ENCODE peak calls at places on chromosomes 4 and X, in seven cellular contexts. One of them, this sample, is unnamed.

GRCh38 chr4:100679926-100680325 is 162.1 kb upstream of the EMCN start:
- DNase-seq in AG04450: no peak
- DNase-seq in heart right ventricle: no peak
- DNase-seq in GM13976: no peak
- DNase-seq in GM12878: no peak
- DNase-seq in tibial nerve: no peak
- DNase-seq in HFF-Myc: no peak
- DNase-seq in this sample: no peak

GRCh38 chr4:1618438-1618837 is 65.7 kb downstream of the FAM53A start:
- DNase-seq in AG04450: no peak
- DNase-seq in HFF-Myc: no peak
- DNase-seq in tibial nerve: no peak
- DNase-seq in GM13976: no peak
- DNase-seq in GM12878: no peak
- DNase-seq in heart right ventricle: no peak
- DNase-seq in this sample: no peak

GRCh38 chr4:151034829-151035228 is 19.7 kb upstream of the LRBA start:
- DNase-seq in HFF-Myc: no peak
- DNase-seq in AG04450: no peak
- DNase-seq in GM13976: no peak
- DNase-seq in heart right ventricle: no peak
- DNase-seq in tibial nerve: no peak
- DNase-seq in GM12878: no peak
- DNase-seq in this sample: no peak

GRCh38 chrX:154446430-154446829 is 2.5 kb downstream of the FAM50A start:
- DNase-seq in GM12878: no peak
- DNase-seq in GM13976: no peak
- DNase-seq in HFF-Myc: no peak
- DNase-seq in AG04450: no peak
- DNase-seq in tibial nerve: no peak
- DNase-seq in heart right ventricle: no peak
- DNase-seq in this sample: no peak

GRCh38 chr4:72538006-72538405 is 31.0 kb downstream of the ADAMTS3 start:
- DNase-seq in HFF-Myc: no peak
- DNase-seq in GM12878: no peak
- DNase-seq in AG04450: no peak
- DNase-seq in tibial nerve: no peak
- DNase-seq in GM13976: no peak
- DNase-seq in heart right ventricle: no peak
- DNase-seq in this sample: no peak

GRCh38 chr4:82666970-82667665 is 105.3 kb upstream of the TMEM150C start:
- DNase-seq in GM12878: no peak
- DNase-seq in HFF-Myc: no peak
- DNase-seq in tibial nerve: no peak
- DNase-seq in heart right ventricle: no peak
- DNase-seq in AG04450: no peak
- DNase-seq in GM13976: no peak
- DNase-seq in this sample: no peak

GRCh38 chrX:69211701-69212100 is 46.4 kb upstream of the PJA1 start:
- DNase-seq in heart right ventricle: no peak
- DNase-seq in AG04450: no peak
- DNase-seq in HFF-Myc: no peak
- DNase-seq in tibial nerve: no peak
- DNase-seq in GM12878: no peak
- DNase-seq in GM13976: no peak
- DNase-seq in this sample: no peak

GRCh38 chr4:187357861-187358260 is 634.2 kb upstream of the FAT1 start:
- DNase-seq in tibial nerve: no peak
- DNase-seq in HFF-Myc: no peak
- DNase-seq in heart right ventricle: no peak
- DNase-seq in GM12878: no peak
- DNase-seq in AG04450: no peak
- DNase-seq in GM13976: no peak
- DNase-seq in this sample: no peak

GRCh38 chr4:85842540-85842939 is 367.6 kb downstream of the ARHGAP24 start:
- DNase-seq in heart right ventricle: peak
- DNase-seq in GM13976: no peak
- DNase-seq in GM12878: no peak
- DNase-seq in tibial nerve: peak
- DNase-seq in HFF-Myc: no peak
- DNase-seq in AG04450: no peak
- DNase-seq in this sample: no peak

GRCh38 chrX:107207089-107207488 is 678 bp downstream of the DNAAF6 start:
- DNase-seq in AG04450: no peak
- DNase-seq in heart right ventricle: no peak
- DNase-seq in GM12878: no peak
- DNase-seq in HFF-Myc: no peak
- DNase-seq in tibial nerve: no peak
- DNase-seq in GM13976: peak
- DNase-seq in this sample: no peak

DNA sequence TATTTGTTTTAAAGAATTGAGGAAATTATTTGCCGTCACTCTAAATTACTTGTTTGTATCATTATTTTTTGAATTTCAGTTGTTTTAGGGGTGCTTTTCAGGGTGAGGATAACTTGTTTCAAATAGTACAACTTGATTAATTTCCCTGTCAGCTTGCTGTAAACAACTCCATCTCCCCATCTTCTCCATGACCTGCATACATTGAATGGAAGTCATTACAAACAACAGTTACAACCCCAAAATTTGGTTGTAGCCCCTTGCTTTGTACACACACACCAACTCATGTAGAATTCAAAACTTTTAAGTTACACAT is 1.4 kb downstream of the MTHFD2L start:
- DNase-seq in heart right ventricle: no peak
- DNase-seq in GM13976: no peak
- DNase-seq in HFF-Myc: no peak
- DNase-seq in AG04450: no peak
- DNase-seq in GM12878: no peak
- DNase-seq in tibial nerve: no peak
- DNase-seq in this sample: no peak
- TF ChIP-seq CTCF in heart right ventricle: no peak
- TF ChIP-seq CTCF in GM13976: no peak
- TF ChIP-seq CTCF in HFF-Myc: no peak
- TF ChIP-seq CTCF in AG04450: no peak
- TF ChIP-seq CTCF in GM12878: no peak
- TF ChIP-seq CTCF in tibial nerve: no peak
- TF ChIP-seq CTCF in this sample: no peak

DNA sequence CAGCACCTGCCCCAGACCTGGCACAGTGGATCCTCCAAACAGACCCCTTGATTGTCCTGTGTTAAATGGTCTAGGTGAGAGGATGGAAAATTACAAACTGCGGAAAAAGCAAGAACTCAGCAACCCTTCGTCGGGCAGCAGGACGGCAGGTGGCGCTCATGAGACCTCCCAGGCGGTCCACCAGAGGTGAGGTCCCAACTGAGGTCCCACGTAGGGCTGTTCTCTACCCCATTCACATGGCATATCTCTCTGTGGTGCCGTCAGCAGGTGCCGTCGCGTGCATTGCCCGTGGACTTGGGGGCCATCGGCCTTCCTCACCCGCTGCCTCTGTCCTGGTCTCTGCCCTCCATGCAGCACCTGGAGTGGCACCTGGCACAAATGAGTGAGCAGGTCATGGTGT is 88.2 kb downstream of the CRMP1 start:
- DNase-seq in AG04450: no peak
- DNase-seq in GM13976: no peak
- DNase-seq in heart right ventricle: no peak
- DNase-seq in GM12878: no peak
- DNase-seq in HFF-Myc: no peak
- DNase-seq in tibial nerve: no peak
- DNase-seq in this sample: no peak
- TF ChIP-seq CTCF in AG04450: peak
- TF ChIP-seq CTCF in GM13976: no peak
- TF ChIP-seq CTCF in heart right ventricle: no peak
- TF ChIP-seq CTCF in GM12878: peak
- TF ChIP-seq CTCF in HFF-Myc: no peak
- TF ChIP-seq CTCF in tibial nerve: no peak
- TF ChIP-seq CTCF in this sample: no peak

DNA sequence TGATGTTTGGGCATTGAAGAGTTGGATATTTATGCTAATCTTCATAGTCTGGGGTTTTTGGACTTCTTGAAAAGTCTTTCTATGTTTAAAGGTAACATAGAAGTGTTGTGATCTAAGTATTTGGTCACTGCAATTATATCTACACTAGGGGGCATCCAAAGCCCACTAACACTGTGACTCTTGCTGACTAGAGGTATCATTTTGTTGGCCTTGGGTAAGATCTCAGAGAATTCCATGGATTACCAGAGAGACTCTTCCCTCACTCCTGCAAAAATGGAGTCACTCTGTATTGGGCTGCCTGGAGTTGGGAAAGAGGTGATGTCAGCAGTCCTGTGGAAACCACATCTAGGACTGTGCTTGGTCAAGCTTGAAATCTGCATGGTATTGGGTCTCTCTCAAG is 1077.6 kb downstream of the FAM133A start:
- DNase-seq in tibial nerve: no peak
- DNase-seq in AG04450: no peak
- DNase-seq in HFF-Myc: no peak
- DNase-seq in GM13976: no peak
- DNase-seq in GM12878: no peak
- DNase-seq in heart right ventricle: no peak
- DNase-seq in this sample: no peak
- TF ChIP-seq CTCF in tibial nerve: no peak
- TF ChIP-seq CTCF in AG04450: no peak
- TF ChIP-seq CTCF in HFF-Myc: no peak
- TF ChIP-seq CTCF in GM13976: no peak
- TF ChIP-seq CTCF in GM12878: no peak
- TF ChIP-seq CTCF in heart right ventricle: no peak
- TF ChIP-seq CTCF in this sample: no peak

GRCh38 chrX:104342065-104342464 is 87.3 kb upstream of the ESX1 start:
- DNase-seq in GM12878: no peak
- DNase-seq in AG04450: no peak
- DNase-seq in tibial nerve: no peak
- DNase-seq in GM13976: no peak
- DNase-seq in heart right ventricle: no peak
- DNase-seq in HFF-Myc: no peak
- DNase-seq in this sample: no peak

GRCh38 chrX:104347860-104348259 is 93.1 kb upstream of the ESX1 start:
- DNase-seq in AG04450: no peak
- DNase-seq in GM12878: no peak
- DNase-seq in GM13976: no peak
- DNase-seq in heart right ventricle: no peak
- DNase-seq in tibial nerve: no peak
- DNase-seq in HFF-Myc: no peak
- DNase-seq in this sample: peak

GRCh38 chrX:104343408-104344129 is 88.8 kb upstream of the ESX1 start:
- DNase-seq in GM12878: peak
- DNase-seq in tibial nerve: peak
- DNase-seq in heart right ventricle: peak
- DNase-seq in GM13976: no peak
- DNase-seq in AG04450: no peak
- DNase-seq in HFF-Myc: peak
- DNase-seq in this sample: peak
- TF ChIP-seq CTCF in GM12878: peak
- TF ChIP-seq CTCF in tibial nerve: no peak
- TF ChIP-seq CTCF in heart right ventricle: peak
- TF ChIP-seq CTCF in GM13976: peak
- TF ChIP-seq CTCF in AG04450: peak
- TF ChIP-seq CTCF in HFF-Myc: peak
- TF ChIP-seq CTCF in this sample: peak

GRCh38 chr4:10738826-10739489 is 54.4 kb upstream of the CLNK start:
- DNase-seq in AG04450: no peak
- DNase-seq in GM13976: no peak
- DNase-seq in heart right ventricle: no peak
- DNase-seq in HFF-Myc: no peak
- DNase-seq in GM12878: no peak
- DNase-seq in tibial nerve: no peak
- DNase-seq in this sample: peak

GRCh38 chr4:10736266-10736665 is 51.7 kb upstream of the CLNK start:
- DNase-seq in HFF-Myc: no peak
- DNase-seq in AG04450: no peak
- DNase-seq in GM12878: no peak
- DNase-seq in tibial nerve: no peak
- DNase-seq in heart right ventricle: no peak
- DNase-seq in GM13976: no peak
- DNase-seq in this sample: no peak

GRCh38 chr4:10734697-10735096 is 50.1 kb upstream of the CLNK start:
- DNase-seq in tibial nerve: no peak
- DNase-seq in GM12878: no peak
- DNase-seq in AG04450: no peak
- DNase-seq in heart right ventricle: no peak
- DNase-seq in HFF-Myc: no peak
- DNase-seq in GM13976: no peak
- DNase-seq in this sample: no peak

GRCh38 chr4:10737335-10737734 is 52.8 kb upstream of the CLNK start:
- DNase-seq in AG04450: no peak
- DNase-seq in tibial nerve: no peak
- DNase-seq in GM13976: no peak
- DNase-seq in HFF-Myc: no peak
- DNase-seq in heart right ventricle: no peak
- DNase-seq in GM12878: no peak
- DNase-seq in this sample: peak

GRCh38 chr4:10736895-10737294 is 52.3 kb upstream of the CLNK start:
- DNase-seq in GM12878: no peak
- DNase-seq in HFF-Myc: no peak
- DNase-seq in tibial nerve: no peak
- DNase-seq in GM13976: no peak
- DNase-seq in heart right ventricle: no peak
- DNase-seq in AG04450: no peak
- DNase-seq in this sample: no peak
- TF ChIP-seq CTCF in GM12878: no peak
- TF ChIP-seq CTCF in HFF-Myc: no peak
- TF ChIP-seq CTCF in tibial nerve: no peak
- TF ChIP-seq CTCF in GM13976: no peak
- TF ChIP-seq CTCF in heart right ventricle: no peak
- TF ChIP-seq CTCF in AG04450: no peak
- TF ChIP-seq CTCF in this sample: no peak

GRCh38 chrX:9501362-9501761 is 36.5 kb downstream of the TBL1X start:
- DNase-seq in GM13976: no peak
- DNase-seq in HFF-Myc: no peak
- DNase-seq in GM12878: no peak
- DNase-seq in heart right ventricle: no peak
- DNase-seq in tibial nerve: no peak
- DNase-seq in AG04450: no peak
- DNase-seq in this sample: no peak
- TF ChIP-seq CTCF in GM13976: no peak
- TF ChIP-seq CTCF in HFF-Myc: no peak
- TF ChIP-seq CTCF in GM12878: no peak
- TF ChIP-seq CTCF in heart right ventricle: no peak
- TF ChIP-seq CTCF in tibial nerve: no peak
- TF ChIP-seq CTCF in AG04450: no peak
- TF ChIP-seq CTCF in this sample: no peak

DNA sequence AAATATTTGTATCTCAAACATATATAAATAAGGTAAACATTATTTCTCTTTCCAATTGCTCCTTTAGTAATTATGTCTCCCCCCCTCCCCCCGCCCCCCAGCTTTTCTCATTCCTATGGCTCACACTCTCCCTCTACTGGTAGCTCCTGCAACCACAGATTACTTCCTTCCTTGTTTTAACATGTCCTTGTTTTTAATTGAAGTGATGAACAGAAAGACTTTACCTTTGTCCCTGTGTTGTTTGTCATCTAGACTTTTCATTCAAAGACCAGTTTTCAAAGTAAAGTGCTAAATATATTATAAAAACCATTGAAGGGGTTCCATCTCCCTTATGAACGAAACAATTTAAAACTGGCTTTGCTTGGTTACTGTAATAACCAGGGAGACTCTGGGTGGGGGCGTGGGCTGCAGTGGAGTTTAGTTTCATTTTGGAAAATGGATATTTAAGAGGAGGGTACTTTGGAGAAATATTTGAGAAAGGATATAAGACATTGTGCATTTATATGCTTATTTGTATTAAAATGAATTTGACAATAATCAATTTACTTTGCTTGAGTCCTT is 352.9 kb downstream of the RAPGEF2 start:
- DNase-seq in tibial nerve: peak
- DNase-seq in GM12878: no peak
- DNase-seq in GM13976: peak
- DNase-seq in AG04450: no peak
- DNase-seq in heart right ventricle: peak
- DNase-seq in HFF-Myc: no peak
- DNase-seq in this sample: peak
- TF ChIP-seq CTCF in tibial nerve: peak
- TF ChIP-seq CTCF in GM12878: peak
- TF ChIP-seq CTCF in GM13976: peak
- TF ChIP-seq CTCF in AG04450: peak
- TF ChIP-seq CTCF in heart right ventricle: peak
- TF ChIP-seq CTCF in HFF-Myc: peak
- TF ChIP-seq CTCF in this sample: peak